ENCODE peak calls at places on chromosome X, in five cellular contexts. G is left ventricle myocardium inferior, I is H54, D is right atrium auricular region, E is astrocyte of the spinal cord. J is an unnamed sample.

GRCh38 chrX:143934542-143934941 is 50.7 kb downstream of the UBE2NL start:
- DNase-seq in E (no peak), I (no peak), D (no peak), G (no peak), J (no peak)

GRCh38 chrX:21374163-21374993 is at the start of gene CNKSR2:
- DNase-seq in I (no peak), E (peak; percentile 12), D (no peak), G (peak; percentile 19), J (peak; percentile 36)

GRCh38 chrX:66638591-66639500 is at the start of gene EDA2R:
- DNase-seq in E (peak; percentile 89), G (no peak), D (no peak), I (peak; percentile 47), J (peak; percentile 46)

GRCh38 chrX:154355094-154355775 is 19.2 kb downstream of the FLNA start:
- DNase-seq in E (no peak), G (peak; percentile 5), I (no peak), D (no peak), J (no peak)

GRCh38 chrX:74420194-74421035 is 878 bp upstream of the SLC16A2 start:
- DNase-seq in E (peak; percentile 58), D (peak; percentile 72), G (peak; percentile 75), I (peak; percentile 66), J (peak; percentile 72)

GRCh38 chrX:24805201-24805600 is 111.5 kb downstream of the POLA1 start:
- DNase-seq in G (no peak), I (no peak), D (no peak), E (no peak), J (no peak)

GRCh38 chrX:129193357-129193756 is 329.9 kb downstream of the SMARCA1 start:
- DNase-seq in E (no peak), I (no peak), D (no peak), G (peak; percentile 30), J (peak; percentile 19)

GRCh38 chrX:154718607-154719006 is 32.3 kb downstream of the GAB3 start:
- DNase-seq in I (no peak), D (no peak), G (no peak), E (no peak), J (no peak)

GRCh38 chrX:23332888-23333821 is 1.5 kb upstream of the PTCHD1 start:
- DNase-seq in I (no peak), D (no peak), G (no peak), E (no peak), J (no peak)

GRCh38 chrX:47361538-47362511 is 8.6 kb upstream of the ZNF157 start:
- DNase-seq in I (peak; percentile 47), D (peak; percentile 86), G (peak; percentile 69), E (peak; percentile 95), J (peak; percentile 76)

GRCh38 chrX:10884246-10884645 is 226.9 kb upstream of the HCCS start:
- DNase-seq in E (no peak), I (no peak), G (no peak), D (no peak), J (no peak)

GRCh38 chrX:70525733-70526132 is 81.1 kb downstream of the DLG3 start:
- DNase-seq in D (no peak), G (no peak), E (no peak), I (no peak), J (no peak)

GRCh38 chrX:20680998-20681397 is 414.3 kb upstream of the RPS6KA3 start:
- DNase-seq in I (no peak), D (no peak), E (no peak), G (no peak), J (no peak)

GRCh38 chrX:40581333-40581910 is 652 bp downstream of the ATP6AP2 start:
- DNase-seq in I (no peak), G (no peak), D (no peak), E (peak; percentile 3), J (no peak)

GRCh38 chrX:22430701-22431100 is 158.0 kb downstream of the CBLL2 start:
- DNase-seq in D (no peak), E (no peak), I (no peak), G (no peak), J (no peak)

GRCh38 chrX:133461226-133461625 is 45.9 kb upstream of the GPC4 start:
- DNase-seq in G (no peak), I (no peak), D (no peak), E (no peak), J (no peak)

GRCh38 chrX:10198254-10198653 is 41.5 kb downstream of the CLCN4 start:
- DNase-seq in D (no peak), E (no peak), I (no peak), G (no peak), J (no peak)

GRCh38 chrX:153738056-153738605 is 13.5 kb downstream of the ABCD1 start:
- DNase-seq in G (no peak), I (no peak), D (no peak), E (no peak), J (no peak)

GRCh38 chrX:13669246-13669689 is 16.3 kb downstream of the TCEANC start:
- DNase-seq in G (peak; percentile 18), I (peak; percentile 6), D (peak; percentile 66), E (peak; percentile 96), J (peak; percentile 84)

GRCh38 chrX:131802836-131803626 is 220.1 kb upstream of the STK26 start:
- DNase-seq in E (peak; percentile 79), G (no peak), D (no peak), I (peak; percentile 44), J (no peak)

GRCh38 chrX:143634373-143634685 is 1.6 kb downstream of the SLITRK4 start:
- DNase-seq in E (no peak), G (no peak), D (no peak), I (no peak), J (no peak)

GRCh38 chrX:134821901-134822300 is 163.6 kb upstream of the PLAC1 start:
- DNase-seq in E (no peak), I (no peak), D (no peak), G (no peak), J (no peak)

GRCh38 chrX:148856505-148856904 is 356.1 kb downstream of the AFF2 start:
- DNase-seq in D (no peak), I (no peak), G (no peak), E (no peak), J (no peak)

GRCh38 chrX:110614596-110614995 is 181.0 kb downstream of the CHRDL1 start:
- DNase-seq in I (no peak), G (no peak), E (no peak), D (no peak), J (no peak)